ENCODE peak calls at places on chromosomes 6 and 20, in four cellular contexts. One of them, this sample, is unnamed.

GRCh38 chr6:40352006-40352405 is 235.2 kb downstream of the LRFN2 start:
- DNase-seq in GM12878: no peak
- DNase-seq in HepG2: no peak
- DNase-seq in K562: no peak
- DNase-seq in this sample: no peak

GRCh38 chr20:63060057-63060991 is 53.6 kb upstream of the BHLHE23 start:
- DNase-seq in HepG2: no peak
- DNase-seq in GM12878: no peak
- DNase-seq in K562: no peak
- DNase-seq in this sample: no peak

GRCh38 chr20:2858591-2858990 is 14.7 kb upstream of the PTPRA start:
- DNase-seq in GM12878: no peak
- DNase-seq in K562: no peak
- DNase-seq in HepG2: no peak
- DNase-seq in this sample: no peak

GRCh38 chr6:14046476-14047068 is 71.0 kb upstream of the CD83 start:
- DNase-seq in GM12878: no peak
- DNase-seq in HepG2: peak; percentile 30
- DNase-seq in K562: peak; percentile 81
- DNase-seq in this sample: peak; percentile 60

GRCh38 chr6:44257753-44258324 is 511 bp upstream of the SLC35B2 start:
- DNase-seq in K562: no peak
- DNase-seq in GM12878: no peak
- DNase-seq in HepG2: no peak
- DNase-seq in this sample: no peak

GRCh38 chr6:120005292-120005976 is 655.9 kb upstream of the MAN1A1 start:
- DNase-seq in GM12878: no peak
- DNase-seq in K562: no peak
- DNase-seq in HepG2: peak; percentile 92
- DNase-seq in this sample: peak; percentile 58

GRCh38 chr6:73236147-73236750 is 11.0 kb upstream of the KHDC1L start:
- DNase-seq in K562: no peak
- DNase-seq in HepG2: no peak
- DNase-seq in GM12878: no peak
- DNase-seq in this sample: peak; percentile 72

GRCh38 chr6:88168362-88168761 is 2.2 kb upstream of the CNR1 start:
- DNase-seq in K562: peak; percentile 7
- DNase-seq in HepG2: no peak
- DNase-seq in GM12878: no peak
- DNase-seq in this sample: no peak

GRCh38 chr6:46898011-46898410 is 23.7 kb downstream of the ADGRF5 start:
- DNase-seq in K562: no peak
- DNase-seq in GM12878: no peak
- DNase-seq in HepG2: no peak
- DNase-seq in this sample: no peak

GRCh38 chr6:42332916-42333315 is 115.3 kb upstream of the MRPS10 start:
- DNase-seq in K562: no peak
- DNase-seq in GM12878: no peak
- DNase-seq in HepG2: no peak
- DNase-seq in this sample: no peak

GRCh38 chr6:129597023-129597713 is 112.8 kb downstream of the ARHGAP18 start:
- DNase-seq in HepG2: no peak
- DNase-seq in GM12878: no peak
- DNase-seq in K562: no peak
- DNase-seq in this sample: no peak

GRCh38 chr6:42690151-42690702 is 32.2 kb downstream of the PRPH2 start:
- DNase-seq in K562: no peak
- DNase-seq in GM12878: no peak
- DNase-seq in HepG2: no peak
- DNase-seq in this sample: no peak

GRCh38 chr6:21885101-21885500 is 291.6 kb downstream of the SOX4 start:
- DNase-seq in HepG2: no peak
- DNase-seq in K562: no peak
- DNase-seq in GM12878: no peak
- DNase-seq in this sample: no peak

GRCh38 chr6:55916188-55916587 is 40.8 kb upstream of the BMP5 start:
- DNase-seq in GM12878: no peak
- DNase-seq in K562: no peak
- DNase-seq in HepG2: no peak
- DNase-seq in this sample: no peak

GRCh38 chr20:58634121-58634817 is 16.8 kb upstream of the STX16 start:
- DNase-seq in K562: no peak
- DNase-seq in HepG2: no peak
- DNase-seq in GM12878: no peak
- DNase-seq in this sample: no peak

GRCh38 chr6:48610846-48611245 is 499.8 kb upstream of the PTCHD4 start:
- DNase-seq in GM12878: no peak
- DNase-seq in HepG2: no peak
- DNase-seq in K562: no peak
- DNase-seq in this sample: no peak

DNA sequence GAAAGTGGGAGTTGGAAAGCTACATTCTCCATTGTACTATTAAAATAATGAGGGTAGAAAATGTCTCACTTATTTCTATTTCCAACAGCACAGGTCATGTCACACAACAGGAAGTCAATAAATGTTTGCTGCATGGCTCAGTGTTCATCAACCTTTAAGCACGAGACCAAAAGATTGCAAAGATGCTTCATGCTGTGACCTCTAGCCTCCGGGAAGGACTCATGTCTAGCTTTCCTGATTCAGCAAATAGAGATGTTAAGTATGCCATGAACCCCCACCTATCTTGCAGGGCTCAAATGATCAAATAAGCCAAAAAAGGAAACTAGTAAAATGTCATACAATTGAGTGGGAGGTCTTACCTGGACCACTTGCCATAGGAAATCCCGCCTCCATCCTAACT is 57.3 kb downstream of the NCOA6 start:
- DNase-seq in HepG2: no peak
- DNase-seq in K562: no peak
- DNase-seq in GM12878: no peak
- DNase-seq in this sample: no peak
- TF ChIP-seq POLR2AphosphoS2 in HepG2: no peak
- TF ChIP-seq POLR2AphosphoS2 in K562: no peak
- TF ChIP-seq POLR2AphosphoS2 in GM12878: no peak
- TF ChIP-seq POLR2AphosphoS2 in this sample: no peak

GRCh38 chr6:8623441-8623840 is 188.1 kb upstream of the SLC35B3 start:
- DNase-seq in K562: no peak
- DNase-seq in HepG2: no peak
- DNase-seq in GM12878: no peak
- DNase-seq in this sample: no peak

GRCh38 chr6:8628063-8628462 is 192.7 kb upstream of the SLC35B3 start:
- DNase-seq in K562: no peak
- DNase-seq in HepG2: no peak
- DNase-seq in GM12878: no peak
- DNase-seq in this sample: no peak

GRCh38 chr6:8627085-8627861 is 191.9 kb upstream of the SLC35B3 start:
- DNase-seq in K562: no peak
- DNase-seq in GM12878: peak; percentile 12
- DNase-seq in HepG2: no peak
- DNase-seq in this sample: no peak
- TF ChIP-seq POLR2AphosphoS2 in K562: no peak
- TF ChIP-seq POLR2AphosphoS2 in GM12878: no peak
- TF ChIP-seq POLR2AphosphoS2 in HepG2: no peak
- TF ChIP-seq POLR2AphosphoS2 in this sample: no peak

GRCh38 chr6:30763155-30763617 is 18.8 kb upstream of the IER3 start:
- DNase-seq in GM12878: no peak
- DNase-seq in HepG2: no peak
- DNase-seq in K562: no peak
- DNase-seq in this sample: no peak

GRCh38 chr6:30757261-30757935 is 13.1 kb upstream of the IER3 start:
- DNase-seq in HepG2: no peak
- DNase-seq in GM12878: no peak
- DNase-seq in K562: peak; percentile 39
- DNase-seq in this sample: no peak

GRCh38 chr6:30760537-30760936 is 16.2 kb upstream of the IER3 start:
- DNase-seq in GM12878: no peak
- DNase-seq in HepG2: no peak
- DNase-seq in K562: no peak
- DNase-seq in this sample: no peak

GRCh38 chr6:30761791-30762429 is 17.6 kb upstream of the IER3 start:
- DNase-seq in GM12878: no peak
- DNase-seq in K562: no peak
- DNase-seq in HepG2: no peak
- DNase-seq in this sample: no peak

GRCh38 chr6:30759575-30760239 is 15.4 kb upstream of the IER3 start:
- DNase-seq in K562: no peak
- DNase-seq in HepG2: peak; percentile 97
- DNase-seq in GM12878: no peak
- DNase-seq in this sample: peak; percentile 70
- TF ChIP-seq POLR2AphosphoS2 in K562: no peak
- TF ChIP-seq POLR2AphosphoS2 in HepG2: no peak
- TF ChIP-seq POLR2AphosphoS2 in GM12878: no peak
- TF ChIP-seq POLR2AphosphoS2 in this sample: no peak

DNA sequence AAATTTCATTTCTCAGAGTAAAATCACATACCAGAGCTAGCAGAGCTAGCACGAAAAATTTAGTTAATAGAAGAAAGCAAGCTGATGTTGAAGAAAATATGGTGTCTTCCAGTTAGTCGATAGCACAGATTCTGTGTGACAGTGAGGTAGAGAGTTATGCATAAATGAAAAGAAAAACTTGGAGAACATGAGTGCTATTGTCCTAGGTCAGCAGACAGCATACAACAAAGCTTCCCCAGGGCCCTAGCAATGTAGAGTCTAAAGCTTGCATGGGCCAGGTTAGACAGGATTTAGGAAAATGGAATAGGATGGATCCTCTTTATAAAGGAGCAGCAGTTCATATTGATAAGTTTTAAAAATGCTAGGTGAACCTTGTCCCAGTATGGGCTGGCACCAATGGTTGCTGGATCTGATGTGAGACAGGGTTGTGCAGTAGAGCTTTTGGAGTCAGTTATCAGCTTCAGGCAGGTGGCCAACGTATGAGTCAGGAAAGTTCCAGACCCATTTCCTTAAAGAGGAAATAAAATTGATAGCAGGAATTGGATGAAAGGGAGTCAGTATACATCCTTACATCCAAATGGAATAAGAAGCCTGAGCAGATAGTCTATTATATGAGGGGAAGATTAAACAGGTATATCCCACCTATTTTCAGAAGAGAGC is 277.2 kb downstream of the FRK start:
- DNase-seq in HepG2: no peak
- DNase-seq in GM12878: no peak
- DNase-seq in K562: no peak
- DNase-seq in this sample: no peak
- TF ChIP-seq POLR2AphosphoS2 in HepG2: no peak
- TF ChIP-seq POLR2AphosphoS2 in GM12878: no peak
- TF ChIP-seq POLR2AphosphoS2 in K562: no peak
- TF ChIP-seq POLR2AphosphoS2 in this sample: no peak

GRCh38 chr6:16510245-16510644 is 251.0 kb downstream of the ATXN1 start:
- DNase-seq in K562: no peak
- DNase-seq in HepG2: no peak
- DNase-seq in GM12878: no peak
- DNase-seq in this sample: no peak

GRCh38 chr6:16512585-16513109 is 248.6 kb downstream of the ATXN1 start:
- DNase-seq in GM12878: no peak
- DNase-seq in K562: no peak
- DNase-seq in HepG2: no peak
- DNase-seq in this sample: no peak

GRCh38 chr6:16514249-16514648 is 247.0 kb downstream of the ATXN1 start:
- DNase-seq in K562: peak; percentile 26
- DNase-seq in GM12878: no peak
- DNase-seq in HepG2: peak; percentile 28
- DNase-seq in this sample: peak; percentile 48

GRCh38 chr6:16511048-16511660 is 250.1 kb downstream of the ATXN1 start:
- DNase-seq in K562: peak; percentile 38
- DNase-seq in GM12878: no peak
- DNase-seq in HepG2: peak; percentile 44
- DNase-seq in this sample: peak; percentile 12

GRCh38 chr6:16511723-16512584 is 249.3 kb downstream of the ATXN1 start:
- DNase-seq in K562: no peak
- DNase-seq in HepG2: no peak
- DNase-seq in GM12878: peak; percentile 72
- DNase-seq in this sample: no peak
- TF ChIP-seq POLR2AphosphoS2 in K562: no peak
- TF ChIP-seq POLR2AphosphoS2 in HepG2: no peak
- TF ChIP-seq POLR2AphosphoS2 in GM12878: no peak
- TF ChIP-seq POLR2AphosphoS2 in this sample: no peak

GRCh38 chr6:135972120-135972519 is 120.6 kb downstream of the PDE7B start:
- DNase-seq in K562: no peak
- DNase-seq in HepG2: no peak
- DNase-seq in GM12878: no peak
- DNase-seq in this sample: no peak

GRCh38 chr6:135970750-135971149 is 119.2 kb downstream of the PDE7B start:
- DNase-seq in GM12878: no peak
- DNase-seq in K562: no peak
- DNase-seq in HepG2: no peak
- DNase-seq in this sample: no peak

GRCh38 chr6:135976585-135976984 is 125.1 kb downstream of the PDE7B start:
- DNase-seq in K562: no peak
- DNase-seq in GM12878: no peak
- DNase-seq in HepG2: no peak
- DNase-seq in this sample: no peak

GRCh38 chr6:135972586-135972985 is 121.1 kb downstream of the PDE7B start:
- DNase-seq in GM12878: no peak
- DNase-seq in HepG2: no peak
- DNase-seq in K562: no peak
- DNase-seq in this sample: no peak

GRCh38 chr6:135974416-135974815 is 122.9 kb downstream of the PDE7B start:
- DNase-seq in GM12878: no peak
- DNase-seq in HepG2: no peak
- DNase-seq in K562: no peak
- DNase-seq in this sample: no peak
- TF ChIP-seq POLR2AphosphoS2 in GM12878: no peak
- TF ChIP-seq POLR2AphosphoS2 in HepG2: no peak
- TF ChIP-seq POLR2AphosphoS2 in K562: no peak
- TF ChIP-seq POLR2AphosphoS2 in this sample: no peak

GRCh38 chr6:149492798-149493165 is 8.0 kb upstream of the ZC3H12D start:
- DNase-seq in K562: no peak
- DNase-seq in GM12878: no peak
- DNase-seq in HepG2: no peak
- DNase-seq in this sample: no peak

GRCh38 chr6:149484733-149485700 is at the start of gene ZC3H12D:
- DNase-seq in K562: no peak
- DNase-seq in GM12878: no peak
- DNase-seq in HepG2: peak; percentile 91
- DNase-seq in this sample: peak; percentile 53

GRCh38 chr6:149487316-149487715 is 2.5 kb upstream of the ZC3H12D start:
- DNase-seq in GM12878: no peak
- DNase-seq in HepG2: no peak
- DNase-seq in K562: no peak
- DNase-seq in this sample: no peak

GRCh38 chr6:149489967-149490366 is 5.2 kb upstream of the ZC3H12D start:
- DNase-seq in HepG2: no peak
- DNase-seq in GM12878: no peak
- DNase-seq in K562: no peak
- DNase-seq in this sample: no peak

GRCh38 chr6:149488815-149489214 is 4.0 kb upstream of the ZC3H12D start:
- DNase-seq in HepG2: no peak
- DNase-seq in K562: no peak
- DNase-seq in GM12878: no peak
- DNase-seq in this sample: no peak
- TF ChIP-seq POLR2AphosphoS2 in HepG2: no peak
- TF ChIP-seq POLR2AphosphoS2 in K562: no peak
- TF ChIP-seq POLR2AphosphoS2 in GM12878: no peak
- TF ChIP-seq POLR2AphosphoS2 in this sample: no peak

This sample was measured in A549.